ENCODE peak calls at places on chromosomes 1 and 21, in four cellular contexts. A, I, D and E are unnamed samples.
A peak's percentile ranks its signal among the peaks of the same experiment; 100 is the strongest.

GRCh38 chr1:234246638-234247116 is 126.6 kb upstream of the COA6 start:
- DNase-seq in D (no peak), I (no peak), A (no peak), E (no peak)

GRCh38 chr21:39669976-39670671 is 57.4 kb downstream of the B3GALT5 start:
- DNase-seq in A (no peak), I (no peak), D (no peak), E (no peak)

GRCh38 chr1:9181990-9182783 is 52.4 kb upstream of the H6PD start:
- DNase-seq in A (no peak), I (no peak), D (no peak), E (no peak)

GRCh38 chr1:156236164-156236563 is 5.8 kb upstream of the BGLAP start:
- DNase-seq in I (no peak), A (no peak), D (no peak), E (no peak)

GRCh38 chr1:225434041-225434440 is 6.2 kb upstream of the LBR start:
- DNase-seq in A (no peak), D (no peak), I (no peak), E (no peak)

GRCh38 chr1:209607102-209607794 is 23.7 kb downstream of the CAMK1G start:
- DNase-seq in I (no peak), D (no peak), A (no peak), E (no peak)

GRCh38 chr1:221454096-221454495 is 287.8 kb downstream of the DUSP10 start:
- DNase-seq in A (no peak), I (no peak), D (no peak), E (no peak)

GRCh38 chr1:73604739-73605138 is 593.2 kb downstream of the LRRIQ3 start:
- DNase-seq in I (peak; percentile 47), D (no peak), A (no peak), E (no peak)

GRCh38 chr1:223748405-223748772 is 36.0 kb downstream of the CAPN2 start:
- DNase-seq in I (peak; percentile 49), D (no peak), A (no peak), E (no peak)

GRCh38 chr21:45886610-45887026 is 95.0 kb upstream of the COL6A1 start:
- DNase-seq in A (no peak), I (no peak), D (no peak), E (no peak)

GRCh38 chr1:42348498-42348897 is 13.5 kb upstream of the FOXJ3 start:
- DNase-seq in A (no peak), I (no peak), D (no peak), E (no peak)

GRCh38 chr1:64203420-64203819 is at the start of gene UBE2U:
- DNase-seq in A (no peak), I (no peak), D (no peak), E (no peak)